ENCODE peak calls at places on chromosome 11, in four cellular contexts. G is tibial nerve, N is heart left ventricle, J is AG04450. X is an unnamed sample.

GRCh38 chr11:100637706-100638105 is 49.4 kb upstream of the ARHGAP42 start:
- DNase-seq in J (no peak), N (no peak), G (no peak), X (no peak)

GRCh38 chr11:122025757-122026156 is 90.3 kb downstream of the BLID start:
- DNase-seq in G (no peak), N (no peak), J (no peak), X (no peak)

GRCh38 chr11:88341852-88342251 is 4.3 kb upstream of the CTSC start:
- DNase-seq in G (no peak), J (no peak), N (no peak), X (no peak)

GRCh38 chr11:76313913-76314740 is 66.8 kb downstream of the THAP12 start:
- DNase-seq in J (no peak), G (no peak), N (no peak), X (no peak)

GRCh38 chr11:10305964-10306918 is 1.4 kb downstream of the ADM start:
- DNase-seq in N (peak), J (no peak), G (no peak), X (no peak)

GRCh38 chr11:24635588-24636290 is 138.9 kb downstream of the LUZP2 start:
- DNase-seq in J (no peak), N (no peak), G (no peak), X (no peak)

GRCh38 chr11:79082920-79083319 is 357.9 kb downstream of the TENM4 start:
- DNase-seq in N (no peak), G (no peak), J (no peak), X (no peak)

GRCh38 chr11:110891411-110891810 is 179.2 kb upstream of the ARHGAP20 start:
- DNase-seq in G (no peak), N (no peak), J (peak), X (peak)

GRCh38 chr11:66704659-66705360 is 24.2 kb downstream of the SPTBN2 start:
- DNase-seq in N (no peak), J (no peak), G (no peak), X (no peak)

GRCh38 chr11:93054881-93055280 is 85.4 kb downstream of the MTNR1B start:
- DNase-seq in N (no peak), J (peak), G (no peak), X (peak)

GRCh38 chr11:76785513-76785912 is 2.4 kb downstream of the TSKU start:
- DNase-seq in J (no peak), N (no peak), G (no peak), X (no peak)

GRCh38 chr11:8031248-8032115 is 44.3 kb downstream of the EIF3F start:
- DNase-seq in J (no peak), G (no peak), N (no peak), X (no peak)

GRCh38 chr11:27233654-27234042 is 129.4 kb downstream of the CCDC34 start:
- DNase-seq in J (no peak), N (no peak), G (no peak), X (no peak)

GRCh38 chr11:79902493-79902892 is 461.7 kb upstream of the TENM4 start:
- DNase-seq in J (no peak), N (no peak), G (no peak), X (peak)

GRCh38 chr11:16987205-16987568 is 27.0 kb downstream of the PLEKHA7 start:
- DNase-seq in N (peak), G (no peak), J (no peak), X (no peak)

GRCh38 chr11:61921446-61921845 is 4.1 kb upstream of the RAB3IL1 start:
- DNase-seq in J (no peak), G (no peak), N (no peak), X (no peak)

GRCh38 chr11:27395556-27396258 is 32.7 kb upstream of the CCDC34 start:
- DNase-seq in J (peak), G (no peak), N (no peak), X (no peak)

GRCh38 chr11:7439921-7440320 is 45.4 kb upstream of the OLFML1 start:
- DNase-seq in N (no peak), J (no peak), G (no peak), X (no peak)

GRCh38 chr11:116960916-116961315 is 123.5 kb upstream of the APOA1 start:
- DNase-seq in N (no peak), J (no peak), G (no peak), X (peak)

GRCh38 chr11:19910931-19911330 is 198.3 kb downstream of the NAV2 start:
- DNase-seq in J (no peak), N (no peak), G (no peak), X (no peak)

GRCh38 chr11:76208829-76209670 is 2.7 kb upstream of the WNT11 start:
- DNase-seq in G (peak), J (no peak), N (peak), X (peak)

GRCh38 chr11:45333506-45333971 is 47.4 kb upstream of the SYT13 start:
- DNase-seq in J (no peak), G (no peak), N (peak), X (peak)

GRCh38 chr11:47185305-47186075 is 744 bp downstream of the PACSIN3 start:
- DNase-seq in J (no peak), N (peak), G (peak), X (peak)

GRCh38 chr11:985848-986247 is 50.7 kb downstream of the MUC6 start:
- DNase-seq in G (no peak), N (no peak), J (no peak), X (no peak)

DNA sequence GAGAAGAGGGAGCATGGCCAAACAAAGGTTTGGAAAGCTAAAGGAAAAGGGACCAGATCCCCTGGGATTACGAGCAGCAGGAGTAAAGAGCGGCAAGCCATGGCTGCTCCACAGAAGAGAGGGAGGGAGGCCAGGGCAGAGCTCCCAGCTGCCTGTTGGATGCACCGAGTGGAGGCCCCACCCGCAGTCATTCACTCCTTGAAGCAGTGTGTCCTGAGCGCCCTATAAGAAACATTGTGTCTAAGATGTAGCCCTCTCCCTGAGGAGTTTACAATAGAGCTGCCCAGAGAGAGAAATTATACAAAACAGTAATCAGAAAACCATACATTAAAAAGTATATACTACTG is 54.7 kb upstream of the CSNK2A3 start:
- DNase-seq in J (no peak), N (no peak), G (no peak), X (no peak)
- TF ChIP-seq CTCF in J (no peak), N (no peak), G (no peak), X (no peak)

DNA sequence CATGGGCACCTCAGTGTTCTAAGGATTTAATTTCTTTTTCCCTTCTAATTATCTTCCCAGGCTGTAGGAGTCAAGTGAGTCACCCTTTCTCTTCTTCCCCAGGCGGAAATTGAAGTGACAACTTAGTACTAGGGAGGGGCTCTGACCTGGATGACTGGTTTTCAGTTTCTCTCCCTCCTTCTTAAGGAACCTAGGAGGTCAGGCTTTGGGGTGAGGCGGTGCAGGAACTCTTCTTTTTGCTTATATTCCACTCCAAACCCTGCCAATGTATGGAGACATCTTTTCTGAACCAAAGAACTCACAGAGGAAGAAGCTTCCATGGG is 12.6 kb downstream of the ZDHHC5 start:
- DNase-seq in J (no peak), N (no peak), G (no peak), X (peak)
- H3K4me3 ChIP-seq in J (no peak), N (no peak), G (no peak), X (no peak)

GRCh38 chr11:35933572-35933925 is 10.3 kb upstream of the LDLRAD3 start:
- DNase-seq in J (no peak), G (no peak), N (no peak), X (no peak)
- H3K27ac ChIP-seq in J (no peak), G (no peak), N (no peak), X (no peak)

GRCh38 chr11:64340671-64341335 is 799 bp downstream of the CCDC88B start:
- DNase-seq in N (peak), G (peak), J (no peak), X (no peak)
- TF ChIP-seq CTCF in N (no peak), G (no peak), J (no peak), X (peak)

GRCh38 chr11:114084414-114084813 is 24.9 kb downstream of the ZBTB16 start:
- DNase-seq in G (no peak), N (no peak), J (no peak), X (no peak)

GRCh38 chr11:114081641-114082414 is 22.3 kb downstream of the ZBTB16 start:
- DNase-seq in J (no peak), G (no peak), N (no peak), X (no peak)

GRCh38 chr11:114082767-114083181 is 23.3 kb downstream of the ZBTB16 start:
- DNase-seq in N (peak), J (no peak), G (no peak), X (no peak)

GRCh38 chr11:114082415-114082748 is 22.9 kb downstream of the ZBTB16 start:
- DNase-seq in J (no peak), G (no peak), N (no peak), X (no peak)

GRCh38 chr11:114083256-114084252 is 24.0 kb downstream of the ZBTB16 start:
- DNase-seq in N (no peak), G (no peak), J (no peak), X (no peak)
- H3K4me3 ChIP-seq in N (no peak), G (no peak), J (no peak), X (no peak)

GRCh38 chr11:74446445-74446844 is 20.9 kb downstream of the KCNE3 start:
- DNase-seq in J (no peak), N (no peak), G (no peak), X (no peak)

GRCh38 chr11:74442601-74443000 is 24.7 kb downstream of the KCNE3 start:
- DNase-seq in G (no peak), N (no peak), J (no peak), X (peak)

GRCh38 chr11:74447720-74448119 is 19.6 kb downstream of the KCNE3 start:
- DNase-seq in N (no peak), G (no peak), J (no peak), X (no peak)

GRCh38 chr11:74444173-74444832 is 23.0 kb downstream of the KCNE3 start:
- DNase-seq in N (no peak), J (no peak), G (no peak), X (no peak)

GRCh38 chr11:74443071-74443864 is 24.1 kb downstream of the KCNE3 start:
- DNase-seq in G (no peak), N (no peak), J (no peak), X (peak)
- H3K27ac ChIP-seq in G (no peak), N (no peak), J (no peak), X (no peak)

GRCh38 chr11:127610787-127611186 is 610.2 kb upstream of the KIRREL3 start:
- DNase-seq in J (no peak), N (no peak), G (no peak), X (no peak)
- TF ChIP-seq CTCF in J (no peak), N (no peak), G (no peak), X (no peak)

DNA sequence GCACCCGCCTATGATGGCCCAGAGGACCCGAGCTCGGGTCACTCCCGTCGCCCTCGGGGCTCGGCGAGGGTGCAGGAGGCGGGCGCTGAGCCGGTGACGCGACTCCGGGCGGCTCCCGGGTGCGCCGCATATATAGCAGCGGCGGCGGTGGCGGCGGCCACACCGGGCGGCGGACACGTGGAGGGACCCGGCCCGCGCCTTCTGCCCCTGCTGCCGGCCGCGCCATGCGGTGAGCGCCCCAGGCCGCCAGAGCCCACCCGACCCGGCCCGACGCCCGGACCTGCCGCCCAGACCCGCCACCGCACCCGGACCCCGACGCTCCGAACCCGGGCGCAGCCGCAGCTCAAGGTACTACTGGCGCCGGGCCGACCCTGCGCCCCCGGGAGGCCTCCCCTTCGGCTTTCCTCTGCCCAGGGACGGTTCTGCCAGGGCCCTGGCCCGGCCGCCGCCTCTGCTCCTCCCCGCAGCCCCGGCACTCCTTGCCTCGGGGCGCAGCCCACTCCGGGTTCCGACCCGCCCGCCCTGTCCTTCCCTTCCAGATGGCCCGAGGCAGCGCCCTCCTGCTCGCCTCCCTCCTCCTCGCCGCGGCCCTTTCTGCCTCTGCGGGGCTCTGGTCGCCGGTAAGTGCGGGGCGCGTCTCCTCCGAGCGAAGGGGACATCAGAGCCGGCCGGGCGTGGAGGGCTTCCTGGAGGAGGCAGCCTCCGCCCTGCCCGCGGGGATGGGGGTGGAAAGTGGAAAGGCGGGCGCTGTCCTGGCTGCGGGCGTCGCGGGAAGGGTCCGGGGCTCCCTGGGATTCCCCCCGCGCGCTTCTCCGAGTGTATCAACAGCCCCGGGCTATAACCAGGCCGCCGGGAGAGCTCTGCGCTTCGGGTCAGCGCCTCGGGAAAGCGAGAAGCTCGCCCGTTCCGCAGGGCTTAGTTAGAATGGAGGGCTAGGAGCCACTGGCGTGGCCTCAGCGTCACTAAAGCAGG is at the start of gene GAL:
- DNase-seq in N (no peak), J (no peak), G (no peak), X (no peak)
- H3K4me3 ChIP-seq in N (peak), J (peak), G (peak), X (no peak)

DNA sequence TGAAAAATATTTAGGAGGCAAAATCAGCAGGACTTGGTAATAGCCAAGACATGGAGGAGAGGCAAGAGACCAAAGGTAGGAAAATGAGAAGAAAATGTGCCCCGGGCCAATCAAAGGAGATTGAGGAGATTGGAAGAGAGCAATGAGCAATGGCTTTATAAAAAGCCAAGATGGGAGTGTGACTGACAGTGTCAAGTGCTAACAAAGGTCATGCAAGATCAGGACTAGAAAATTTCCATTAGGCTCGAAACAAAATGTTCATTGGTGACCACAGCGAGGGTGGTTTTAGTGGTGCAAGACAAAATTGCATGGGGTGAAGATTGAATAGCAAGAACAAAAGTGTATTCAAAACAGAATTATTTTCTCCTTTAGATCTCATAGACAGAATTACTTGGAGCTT is 45.2 kb upstream of the TBCEL start:
- DNase-seq in N (no peak), G (no peak), J (no peak), X (no peak)
- H3K27ac ChIP-seq in N (no peak), G (no peak), J (no peak), X (no peak)

GRCh38 chr11:13215157-13215556 is 62.4 kb upstream of the BMAL1 start:
- DNase-seq in J (peak), N (no peak), G (no peak), X (peak)

GRCh38 chr11:13221722-13222121 is 55.9 kb upstream of the BMAL1 start:
- DNase-seq in G (no peak), N (no peak), J (no peak), X (no peak)

GRCh38 chr11:13220148-13220547 is 57.4 kb upstream of the BMAL1 start:
- DNase-seq in G (no peak), J (no peak), N (no peak), X (no peak)

GRCh38 chr11:13214276-13214865 is 63.2 kb upstream of the BMAL1 start:
- DNase-seq in J (no peak), G (no peak), N (no peak), X (no peak)

GRCh38 chr11:13216019-13217006 is 61.3 kb upstream of the BMAL1 start:
- DNase-seq in J (peak), G (no peak), N (no peak), X (peak)
- TF ChIP-seq CTCF in J (no peak), G (no peak), N (no peak), X (no peak)

X was measured in brain microvascular endothelial cell.